ENCODE peak calls at places on chromosomes 3 and 15, in six cellular contexts. Q is PC-3, G is DND-41, M is fibroblast of lung, C is IMR-90, R is neuronal stem cell. N is an unnamed sample.

GRCh38 chr3:59212128-59212764 is 162.4 kb upstream of the CFAP20DC start:
- DNase-seq in R (peak), M (peak), Q (peak), C (peak), G (no peak), N (peak)

GRCh38 chr15:75688278-75688557 is 24.4 kb downstream of the CSPG4 start:
- DNase-seq in R (no peak), Q (no peak), C (no peak), G (no peak), M (no peak), N (no peak)

GRCh38 chr3:180977498-180977897 is 12.0 kb downstream of the DNAJC19 start:
- DNase-seq in G (no peak), C (no peak), Q (no peak), R (no peak), M (no peak), N (no peak)

GRCh38 chr3:112097378-112097777 is 11.2 kb downstream of the C3orf52 start:
- DNase-seq in M (peak), G (no peak), R (no peak), C (peak), Q (peak), N (peak)

GRCh38 chr3:57100046-57100695 is 39.7 kb downstream of the SPATA12 start:
- DNase-seq in M (peak), R (peak), Q (peak), C (peak), G (peak), N (peak)

GRCh38 chr3:59654120-59654952 is 604.5 kb upstream of the CFAP20DC start:
- DNase-seq in R (no peak), Q (peak), C (peak), G (no peak), M (peak), N (no peak)

GRCh38 chr3:24123596-24123995 is 178.5 kb downstream of the NR1D2 start:
- DNase-seq in G (no peak), Q (peak), R (no peak), C (peak), M (peak), N (no peak)

GRCh38 chr15:80732148-80732547 is 37.0 kb downstream of the ABHD17C start:
- DNase-seq in G (no peak), Q (no peak), R (no peak), M (no peak), C (no peak), N (no peak)

GRCh38 chr15:62164500-62165028 is 521 bp downstream of the C2CD4B start:
- DNase-seq in C (no peak), G (no peak), R (peak), M (no peak), Q (no peak), N (no peak)

GRCh38 chr15:69576035-69576526 is 123.5 kb downstream of the RPLP1 start:
- DNase-seq in M (peak), Q (peak), G (peak), C (no peak), R (peak), N (peak)

GRCh38 chr3:3664916-3665315 is 134.3 kb upstream of the LRRN1 start:
- DNase-seq in G (no peak), R (no peak), Q (no peak), M (no peak), C (peak), N (no peak)

GRCh38 chr3:21158801-21159564 is 592.0 kb downstream of the ZNF385D start:
- DNase-seq in G (no peak), C (peak), R (no peak), M (peak), Q (peak), N (no peak)

GRCh38 chr3:10205461-10206165 is 40.9 kb downstream of the IRAK2 start:
- DNase-seq in M (peak), R (no peak), Q (peak), C (peak), G (no peak), N (no peak)

GRCh38 chr15:100911086-100911485 is 8.1 kb upstream of the LRRK1 start:
- DNase-seq in C (no peak), M (no peak), G (no peak), Q (no peak), R (no peak), N (no peak)

GRCh38 chr15:79102595-79102994 is 12.0 kb upstream of the RASGRF1 start:
- DNase-seq in G (no peak), C (no peak), Q (no peak), R (no peak), M (no peak), N (no peak)

GRCh38 chr3:32969656-32970055 is 18.2 kb downstream of the CCR4 start:
- DNase-seq in M (peak), R (no peak), G (no peak), Q (peak), C (peak), N (peak)

GRCh38 chr15:23497710-23498111 is 50.7 kb upstream of the GOLGA6L2 start:
- DNase-seq in R (no peak), Q (peak), M (peak), C (no peak), G (peak), N (no peak)

GRCh38 chr3:107753494-107753893 is 230.7 kb downstream of the BBX start:
- DNase-seq in R (peak), M (peak), C (peak), G (peak), Q (peak), N (peak)

GRCh38 chr3:54966979-54967378 is 39.1 kb upstream of the LRTM1 start:
- DNase-seq in C (no peak), G (no peak), Q (no peak), R (no peak), M (no peak), N (peak)

GRCh38 chr3:42996633-42997075 is 17.5 kb downstream of the GASK1A start:
- DNase-seq in Q (no peak), M (no peak), R (no peak), G (no peak), C (no peak), N (no peak)

GRCh38 chr3:16399473-16399872 is 114.0 kb downstream of the RFTN1 start:
- DNase-seq in C (peak), M (peak), R (no peak), Q (peak), G (no peak), N (no peak)

GRCh38 chr3:108013141-108014055 is 77.4 kb downstream of the CD47 start:
- DNase-seq in M (no peak), Q (no peak), C (no peak), G (no peak), R (no peak), N (no peak)

GRCh38 chr3:44877333-44877732 is 2.9 kb downstream of the TGM4 start:
- DNase-seq in C (no peak), M (no peak), Q (no peak), G (no peak), R (no peak), N (no peak)

GRCh38 chr3:18124501-18124900 is 300.6 kb downstream of the SATB1 start:
- DNase-seq in G (no peak), M (peak), Q (peak), R (no peak), C (peak), N (no peak)

GRCh38 chr15:45121706-45122417 is 7.7 kb downstream of the DUOXA2 start:
- DNase-seq in Q (peak), G (no peak), M (peak), R (no peak), C (peak), N (no peak)

GRCh38 chr3:23117856-23118255 is 85.3 kb upstream of the UBE2E2 start:
- DNase-seq in C (no peak), Q (no peak), M (no peak), R (no peak), G (no peak), N (no peak)

GRCh38 chr3:188772886-188773285 is 398.9 kb upstream of the TPRG1 start:
- DNase-seq in C (peak), G (no peak), M (peak), Q (peak), R (no peak), N (no peak)

GRCh38 chr3:134449277-134449676 is 36.5 kb downstream of the ANAPC13 start:
- DNase-seq in R (no peak), M (peak), C (peak), G (no peak), Q (peak), N (peak)

GRCh38 chr15:69474846-69475455 is 22.3 kb downstream of the RPLP1 start:
- DNase-seq in R (no peak), G (no peak), C (peak), Q (no peak), M (no peak), N (no peak)

GRCh38 chr3:43055393-43055792 is 50.5 kb downstream of the POMGNT2 start:
- DNase-seq in C (no peak), Q (no peak), R (no peak), G (no peak), M (no peak), N (no peak)

GRCh38 chr15:88864861-88865497 is 30.4 kb downstream of the HAPLN3 start:
- DNase-seq in R (no peak), G (no peak), C (no peak), M (no peak), Q (no peak), N (no peak)

DNA sequence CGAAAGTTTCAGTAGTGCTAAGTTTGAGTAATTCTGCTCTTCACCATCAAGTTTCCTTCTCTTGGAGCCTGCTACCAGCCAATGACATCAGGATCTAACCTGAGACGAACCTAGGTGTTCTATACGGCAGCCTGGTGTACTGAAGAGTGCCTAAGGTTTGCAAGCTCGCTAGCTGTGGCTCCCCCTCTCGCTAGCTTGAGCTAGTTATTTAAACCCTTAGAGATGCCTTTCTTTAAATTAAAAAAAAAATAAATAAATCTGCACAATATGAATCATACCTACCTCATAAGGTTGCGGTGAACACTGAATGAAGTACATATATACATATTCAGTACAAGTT is 1.4 kb upstream of the COL8A1 start:
- DNase-seq in R (no peak), Q (peak), M (peak), C (no peak), G (no peak), N (no peak)
- H3K9ac ChIP-seq in R (no peak), Q (no peak), M (no peak), C (peak), G (no peak), N (no peak)

DNA sequence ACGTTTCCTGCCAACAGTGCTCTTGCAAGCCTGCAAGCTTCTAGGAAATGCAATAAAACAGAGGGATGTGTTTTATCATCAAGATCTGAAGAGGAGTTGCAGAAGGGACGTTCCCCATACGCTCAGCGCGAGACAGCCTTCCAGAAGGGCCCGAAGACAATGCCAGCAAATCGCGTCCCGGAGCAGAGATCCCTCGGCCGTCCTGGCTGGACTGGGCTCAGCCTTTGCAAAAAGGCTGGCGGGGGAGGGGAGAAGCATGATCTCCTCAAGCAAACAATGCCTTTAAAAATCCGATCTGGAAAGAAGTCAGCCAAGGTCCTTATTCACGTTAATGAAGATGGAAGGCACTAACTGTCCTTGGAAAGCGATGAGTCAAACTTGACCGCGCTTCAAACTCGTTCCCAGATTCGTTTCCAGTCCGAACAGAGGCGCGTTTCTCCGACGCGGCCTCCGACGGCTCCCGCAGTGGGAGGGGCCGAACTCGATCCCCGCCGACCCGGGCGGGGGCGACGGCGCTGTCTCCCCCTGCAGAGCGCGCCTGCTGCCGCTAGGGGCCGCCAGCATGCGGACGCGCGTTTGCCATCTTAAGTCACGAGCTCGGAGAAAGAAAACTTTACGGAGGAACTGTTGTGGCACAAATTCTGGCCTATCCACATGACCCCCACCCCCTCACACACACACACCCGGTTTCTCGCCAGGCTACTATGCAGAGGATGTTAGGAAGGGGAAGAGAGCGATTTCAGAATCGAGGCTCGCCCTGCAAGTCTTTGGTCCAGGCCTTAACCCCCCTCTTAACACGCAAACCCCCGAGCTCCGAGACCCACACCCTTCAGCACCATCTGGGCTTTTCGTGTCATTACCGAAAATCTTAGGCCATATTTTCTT is 5.5 kb downstream of the BCL6 start:
- DNase-seq in G (peak), R (peak), Q (peak), M (peak), C (peak), N (peak)
- H3K27ac ChIP-seq in G (peak), R (no peak), Q (peak), M (peak), C (peak), N (peak)

DNA sequence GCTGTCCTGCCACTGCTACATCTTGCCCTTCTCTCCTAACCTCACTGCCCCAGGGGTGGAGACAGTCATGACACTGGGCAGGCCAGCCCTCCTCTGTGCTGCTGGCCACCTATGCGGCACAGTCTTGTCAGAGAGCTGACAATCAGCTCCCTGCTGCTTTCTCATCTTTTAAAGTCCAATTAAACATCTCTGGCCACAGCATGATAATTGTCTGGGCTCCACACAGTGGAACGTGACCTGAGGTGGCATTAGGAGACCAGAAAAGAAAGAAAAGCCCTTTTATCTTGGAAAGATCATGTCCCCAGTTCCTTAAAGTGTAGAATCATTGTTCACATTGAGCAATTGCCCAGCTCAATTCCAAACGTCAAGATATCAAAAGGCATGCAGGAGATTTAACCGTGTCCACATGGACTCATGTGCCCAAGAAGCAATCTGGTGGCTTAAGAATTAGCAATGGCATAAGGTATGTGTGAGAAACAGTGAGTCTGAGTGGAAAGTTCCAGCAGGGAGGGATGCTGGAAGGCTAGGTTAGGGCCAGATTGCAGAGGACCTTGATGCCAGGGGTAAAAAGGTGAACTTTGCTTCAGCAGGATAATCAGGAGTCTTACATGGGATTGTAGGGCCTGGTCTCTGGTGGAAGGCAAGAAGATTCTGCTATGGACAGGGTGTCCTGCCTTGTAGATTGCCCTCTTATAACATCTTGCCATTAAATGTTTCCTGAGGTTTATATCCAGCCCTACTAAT is 15.3 kb upstream of the CACNA1D start:
- DNase-seq in R (no peak), C (no peak), Q (no peak), G (no peak), M (no peak), N (peak)
- H3K9ac ChIP-seq in R (no peak), C (no peak), Q (no peak), G (no peak), M (no peak), N (peak)

GRCh38 chr3:123930426-123930825 is 30.6 kb downstream of the CCDC14 start:
- DNase-seq in G (no peak), M (peak), R (no peak), C (no peak), Q (no peak), N (no peak)

GRCh38 chr3:123934250-123934649 is 26.8 kb downstream of the CCDC14 start:
- DNase-seq in G (no peak), M (no peak), R (no peak), Q (no peak), C (no peak), N (no peak)

GRCh38 chr3:123926396-123926795 is 34.6 kb downstream of the CCDC14 start:
- DNase-seq in G (no peak), C (no peak), R (no peak), M (no peak), Q (no peak), N (no peak)

DNA sequence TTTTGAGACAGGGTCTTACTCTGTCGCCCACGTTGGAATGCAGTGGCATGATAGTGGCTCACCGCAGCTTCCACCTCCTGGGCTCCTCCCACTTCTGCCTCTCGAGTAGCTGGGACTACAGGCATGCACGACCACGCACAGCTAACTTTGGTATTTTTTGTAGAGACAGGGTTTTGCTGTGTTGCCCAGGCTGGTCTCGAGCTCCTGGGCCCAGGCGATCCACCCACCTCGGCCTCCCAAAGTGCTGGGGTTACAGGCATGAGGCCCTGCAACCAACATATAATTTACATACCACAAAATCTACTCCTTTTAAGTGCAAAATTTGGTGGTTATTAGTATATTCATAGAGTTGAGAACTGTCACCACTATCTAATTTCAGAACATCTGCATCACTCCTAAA is 31.7 kb downstream of the CCDC14 start:
- DNase-seq in C (no peak), R (no peak), M (no peak), G (no peak), Q (no peak), N (no peak)
- H3K27ac ChIP-seq in C (no peak), R (no peak), M (no peak), G (no peak), Q (no peak), N (no peak)

GRCh38 chr3:71453822-71454512 is 129.6 kb downstream of the FOXP1 start:
- DNase-seq in C (no peak), G (peak), M (no peak), Q (peak), R (no peak), N (peak)

GRCh38 chr3:71458895-71459294 is 124.6 kb downstream of the FOXP1 start:
- DNase-seq in Q (no peak), M (no peak), R (no peak), C (no peak), G (no peak), N (no peak)

GRCh38 chr3:71456155-71456554 is 127.4 kb downstream of the FOXP1 start:
- DNase-seq in C (peak), R (no peak), M (peak), Q (no peak), G (no peak), N (no peak)

GRCh38 chr3:71454513-71455423 is 128.8 kb downstream of the FOXP1 start:
- DNase-seq in R (no peak), G (peak), C (no peak), Q (no peak), M (no peak), N (no peak)

GRCh38 chr3:71456826-71457225 is 126.7 kb downstream of the FOXP1 start:
- DNase-seq in C (peak), G (no peak), Q (no peak), M (no peak), R (no peak), N (no peak)
- H3K9ac ChIP-seq in C (no peak), G (no peak), Q (no peak), M (no peak), R (no peak), N (no peak)

DNA sequence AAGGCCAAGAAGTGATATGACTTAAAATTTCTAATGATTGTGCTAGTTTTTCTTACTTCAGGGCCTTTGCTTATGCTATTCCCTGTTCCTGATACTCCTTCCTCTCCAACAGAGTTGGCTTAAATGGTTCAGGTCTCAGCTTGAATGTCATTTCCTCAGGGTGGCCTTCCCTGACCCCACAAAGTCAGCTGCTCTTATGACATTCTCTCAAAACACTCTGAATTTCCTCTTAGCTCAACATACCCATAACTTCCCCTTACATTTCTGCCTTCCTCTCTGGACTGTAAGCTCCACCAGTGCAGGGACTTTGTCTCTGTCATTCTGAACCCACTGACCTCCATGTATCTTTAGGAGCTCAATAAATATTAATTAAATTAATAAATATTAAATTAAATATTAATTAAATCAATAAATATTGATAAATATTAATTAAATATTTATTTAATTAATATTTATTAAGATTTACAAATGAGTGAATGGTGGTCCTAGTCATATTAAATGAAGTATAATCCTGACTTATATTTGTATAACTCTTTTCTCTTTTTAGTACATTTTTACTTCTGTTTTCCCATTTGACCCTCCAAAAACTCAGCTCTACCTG is 17.9 kb upstream of the TMCC1 start:
- DNase-seq in M (no peak), R (no peak), G (no peak), Q (no peak), C (no peak), N (no peak)
- H3K27ac ChIP-seq in M (no peak), R (no peak), G (no peak), Q (no peak), C (no peak), N (no peak)

GRCh38 chr3:50297896-50298725 is 1.1 kb downstream of the HYAL3 start:
- DNase-seq in C (no peak), R (no peak), Q (no peak), G (no peak), M (no peak), N (peak)
- H3K9ac ChIP-seq in C (peak), R (peak), Q (peak), G (peak), M (peak), N (peak)

DNA sequence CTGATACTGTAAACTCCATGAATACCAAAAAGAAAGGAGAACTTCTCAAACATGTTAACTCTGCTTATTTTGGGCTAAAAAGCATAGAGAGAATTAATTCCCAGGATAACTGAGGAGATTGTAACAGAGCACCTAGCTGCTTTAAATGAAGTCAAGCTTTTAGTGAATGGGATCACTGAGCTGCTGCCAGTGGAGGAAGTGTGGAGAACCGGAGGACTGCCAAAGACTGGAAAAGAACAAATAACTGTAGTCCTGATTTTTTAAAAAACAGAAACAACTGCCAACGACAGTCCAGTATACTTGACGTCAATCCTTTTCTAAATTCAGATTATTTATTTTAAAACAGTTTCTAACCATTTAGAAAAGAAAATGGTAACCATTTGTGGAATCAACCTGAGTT is 3.3 kb downstream of the C3orf70 start:
- DNase-seq in Q (no peak), R (no peak), G (no peak), M (no peak), C (no peak), N (no peak)
- H3K27ac ChIP-seq in Q (no peak), R (no peak), G (no peak), M (no peak), C (no peak), N (no peak)

N was measured in colonic mucosa.